ENCODE peak calls at places on chromosomes 16 and 17, in eight cellular contexts. L is pancreas, N is OCI-LY7, K is neuronal stem cell, T is tibial artery, W is astrocyte of the spinal cord, G is body of pancreas, A is HAP-1. V is an unnamed sample.

GRCh38 chr16:47726031-47726675 is 265.0 kb downstream of the PHKB start:
- DNase-seq in K (no peak), W (no peak), N (no peak), T (no peak), G (no peak), A (no peak), L (no peak), V (no peak)

GRCh38 chr17:49822829-49823228 is 25.0 kb downstream of the TAC4 start:
- DNase-seq in L (no peak), W (no peak), N (no peak), K (no peak), T (peak), A (no peak), G (no peak), V (no peak)

GRCh38 chr16:30131869-30132475 is 9.0 kb upstream of the MAPK3 start:
- DNase-seq in N (no peak), A (no peak), L (no peak), T (no peak), G (no peak), W (no peak), K (no peak), V (no peak)

GRCh38 chr17:10728331-10728730 is 1.5 kb downstream of the TMEM220 start:
- DNase-seq in T (no peak), W (no peak), A (no peak), G (no peak), N (no peak), K (no peak), L (no peak), V (no peak)

GRCh38 chr17:48892940-48893645 is 506 bp downstream of the ATP5MC1 start:
- DNase-seq in W (no peak), N (peak), K (no peak), T (no peak), L (no peak), A (no peak), G (no peak), V (no peak)

GRCh38 chr17:44754276-44754675 is 4.5 kb upstream of the ADAM11 start:
- DNase-seq in A (no peak), W (no peak), N (no peak), T (no peak), K (no peak), G (no peak), L (no peak), V (no peak)

GRCh38 chr16:56781565-56781964 is 51.6 kb downstream of the NUP93 start:
- DNase-seq in W (peak), T (no peak), A (no peak), K (no peak), L (no peak), G (no peak), N (no peak), V (no peak)

GRCh38 chr16:86575754-86576557 is 2.4 kb upstream of the FOXL1 start:
- DNase-seq in K (peak), W (peak), A (peak), N (peak), L (peak), G (peak), T (peak), V (peak)

GRCh38 chr16:84344781-84345180 is 23.6 kb upstream of the ATP2C2 start:
- DNase-seq in W (no peak), K (no peak), L (no peak), G (no peak), T (no peak), A (no peak), N (no peak), V (no peak)
- H3K4me3 ChIP-seq in W (no peak), K (no peak), L (no peak), G (no peak), T (no peak), A (no peak), N (no peak), V (no peak)

DNA sequence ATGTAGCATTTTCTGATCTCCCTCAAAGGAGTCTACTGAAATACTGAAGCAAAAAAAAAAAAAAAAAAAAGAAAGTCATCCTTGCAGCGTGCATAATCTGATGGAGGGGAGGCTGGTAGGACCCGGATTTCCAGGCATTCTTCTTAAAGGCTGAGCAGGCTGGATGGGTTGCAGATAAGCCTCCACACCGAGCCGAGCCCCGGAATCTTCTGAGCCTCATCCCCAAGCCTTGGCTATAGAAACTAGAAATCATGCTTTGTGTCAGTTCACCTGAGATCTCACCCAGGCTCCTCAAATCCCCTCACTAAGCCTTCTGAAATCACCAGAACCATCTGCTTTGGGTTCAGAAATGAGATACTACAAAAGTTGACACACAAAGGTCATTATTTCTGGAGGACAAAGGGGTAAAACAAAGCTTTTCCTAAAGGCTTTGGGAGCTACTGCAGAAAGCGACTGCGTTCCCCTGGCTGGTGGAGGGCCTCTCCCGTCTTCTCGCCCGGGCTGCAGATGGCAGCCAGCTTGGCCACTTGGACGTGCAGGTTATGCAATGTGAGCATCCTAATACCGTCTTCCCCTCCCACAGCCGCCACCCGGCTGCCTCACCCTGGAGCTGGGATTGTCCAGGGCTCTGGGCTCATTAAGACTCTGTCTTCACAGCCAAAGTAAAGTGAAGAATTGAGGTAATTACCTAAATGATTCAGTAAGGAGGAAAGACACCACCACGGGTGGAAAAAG is 4.7 kb upstream of the CACNG4 start:
- DNase-seq in T (no peak), G (no peak), L (no peak), W (no peak), N (no peak), K (no peak), A (no peak), V (no peak)
- H3K4me3 ChIP-seq in T (no peak), G (no peak), L (no peak), W (no peak), N (no peak), K (no peak), A (no peak), V (no peak)

GRCh38 chr17:82053130-82053529 is 1.4 kb downstream of the GPS1 start:
- DNase-seq in T (no peak), N (no peak), G (no peak), L (peak), A (no peak), K (no peak), W (no peak), V (peak)
- H3K4me3 ChIP-seq in T (peak), N (peak), G (no peak), L (no peak), A (peak), K (peak), W (peak), V (no peak)

DNA sequence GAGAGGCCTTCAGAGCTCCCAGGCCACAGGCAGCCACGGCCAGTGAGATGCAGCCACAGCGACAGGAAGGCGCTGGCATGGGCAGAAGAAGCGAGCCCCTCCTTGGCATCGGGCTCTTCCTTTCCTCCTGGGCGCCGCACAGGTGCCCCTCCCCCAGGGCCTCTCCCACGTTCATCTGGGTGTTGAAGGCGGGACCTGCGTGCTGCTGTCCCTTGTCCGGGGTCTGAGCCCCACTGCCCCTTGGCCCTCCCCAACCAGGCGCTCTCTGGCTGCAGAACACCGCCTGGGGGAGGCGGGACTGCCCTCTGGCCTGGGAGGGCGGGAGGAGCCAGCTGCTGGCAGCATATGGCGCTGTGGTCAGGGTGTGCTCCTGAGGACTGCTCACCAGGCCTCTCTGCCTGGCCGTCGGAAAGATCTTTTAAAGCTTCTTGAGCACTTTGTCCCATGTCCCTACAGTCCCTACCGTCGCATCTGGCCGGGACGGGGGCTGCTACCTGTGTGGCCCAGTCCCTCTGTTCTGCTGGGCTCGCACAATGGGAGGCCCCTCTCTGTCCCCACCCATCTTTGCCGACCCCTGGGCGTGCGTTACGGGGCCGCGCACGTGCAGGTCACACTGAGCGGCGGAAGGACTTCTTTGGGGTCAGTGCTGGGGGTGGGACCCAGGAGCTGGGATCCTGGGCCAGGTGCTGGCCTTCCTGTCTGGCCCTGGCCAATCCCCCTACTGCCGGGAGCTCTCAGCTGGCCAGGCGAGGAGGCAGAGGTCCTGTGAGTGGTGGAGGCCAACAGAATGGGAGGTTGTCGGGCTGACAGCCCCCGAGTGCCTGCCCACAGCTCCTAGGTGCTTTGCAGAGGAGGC is 1.7 kb downstream of the SLC25A10 start:
- DNase-seq in W (no peak), L (peak), T (no peak), A (peak), N (no peak), K (no peak), G (peak), V (no peak)
- H3K4me3 ChIP-seq in W (peak), L (peak), T (no peak), A (peak), N (peak), K (peak), G (peak), V (no peak)

DNA sequence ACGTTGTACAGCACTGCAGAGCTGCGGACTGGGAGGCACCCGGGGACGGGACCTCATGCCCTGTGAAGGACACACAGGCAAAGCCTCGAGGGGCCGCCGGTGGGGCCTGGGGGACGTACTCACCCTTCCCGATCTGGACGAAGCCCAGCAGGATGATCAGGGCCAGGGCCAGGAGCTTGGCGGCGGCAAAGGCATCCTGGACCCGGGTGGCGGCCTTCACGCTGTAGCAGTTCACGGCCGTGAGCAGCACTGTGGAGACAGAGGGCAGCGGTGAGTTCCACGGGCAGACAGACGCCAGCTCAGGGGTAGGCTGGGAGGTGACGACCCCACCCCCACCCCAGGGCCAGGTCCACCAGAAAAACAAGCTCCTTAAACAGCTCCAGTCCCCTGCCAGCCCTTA is 17.7 kb downstream of the SLC7A5 start:
- DNase-seq in K (no peak), N (no peak), G (no peak), T (no peak), L (peak), A (no peak), W (no peak), V (no peak)
- H3K4me3 ChIP-seq in K (no peak), N (no peak), G (no peak), T (no peak), L (no peak), A (no peak), W (no peak), V (no peak)

DNA sequence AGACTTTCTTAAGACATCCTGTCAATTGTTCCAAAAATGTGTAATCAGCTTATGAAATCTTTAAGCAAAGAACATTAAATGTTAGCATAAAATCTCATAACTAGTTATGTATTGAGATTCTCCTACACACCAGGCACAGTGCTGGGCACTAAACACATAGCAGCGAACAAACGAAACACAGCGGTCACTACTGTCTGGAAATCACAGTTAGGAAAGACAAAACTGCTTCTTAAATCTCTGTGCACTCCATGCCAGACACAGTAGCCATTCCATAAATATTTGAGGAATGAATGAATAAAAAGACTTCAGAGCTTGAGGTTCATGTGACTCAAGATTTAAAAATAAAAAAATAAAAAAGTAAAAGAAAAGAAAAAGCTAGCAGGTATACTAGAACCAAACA is 20.1 kb downstream of the TOX3 start:
- DNase-seq in G (no peak), N (no peak), W (no peak), A (no peak), L (no peak), K (no peak), T (no peak), V (no peak)
- H3K4me3 ChIP-seq in G (no peak), N (no peak), W (no peak), A (no peak), L (no peak), K (no peak), T (no peak), V (no peak)